ENCODE peak calls at places on chromosomes 4 and X, in four cellular contexts. S is WTC11, I is HepG2, A is K562. J is an unnamed sample.

GRCh38 chr4:181761130-181761529 is 482.1 kb upstream of the TENM3 start:
- DNase-seq in S (no peak), I (no peak), A (no peak), J (no peak)

GRCh38 chr4:2755821-2756690 is at the start of gene TNIP2:
- DNase-seq in S (peak), I (peak), A (peak), J (peak)

GRCh38 chr4:137310593-137311490 is 221.5 kb downstream of the PCDH18 start:
- DNase-seq in S (no peak), I (no peak), A (no peak), J (no peak)

GRCh38 chrX:1528186-1528883 is 8.7 kb downstream of the P2RY8 start:
- DNase-seq in S (no peak), I (no peak), A (no peak), J (no peak)

GRCh38 chr4:130141651-130142050 is 1045.7 kb downstream of the C4orf33 start:
- DNase-seq in S (no peak), I (no peak), A (no peak), J (no peak)

GRCh38 chr4:56296449-56296990 is 90.8 kb downstream of the AASDH start:
- DNase-seq in S (no peak), I (no peak), A (no peak), J (no peak)

GRCh38 chr4:82900016-82900334 is 560 bp upstream of the THAP9 start:
- DNase-seq in S (no peak), I (no peak), A (peak), J (no peak)

GRCh38 chrX:143632625-143633387 is 3.1 kb downstream of the SLITRK4 start:
- DNase-seq in S (no peak), I (no peak), A (no peak), J (no peak)

GRCh38 chr4:61427818-61428495 is 227.8 kb downstream of the ADGRL3 start:
- DNase-seq in S (no peak), I (no peak), A (no peak), J (no peak)

DNA sequence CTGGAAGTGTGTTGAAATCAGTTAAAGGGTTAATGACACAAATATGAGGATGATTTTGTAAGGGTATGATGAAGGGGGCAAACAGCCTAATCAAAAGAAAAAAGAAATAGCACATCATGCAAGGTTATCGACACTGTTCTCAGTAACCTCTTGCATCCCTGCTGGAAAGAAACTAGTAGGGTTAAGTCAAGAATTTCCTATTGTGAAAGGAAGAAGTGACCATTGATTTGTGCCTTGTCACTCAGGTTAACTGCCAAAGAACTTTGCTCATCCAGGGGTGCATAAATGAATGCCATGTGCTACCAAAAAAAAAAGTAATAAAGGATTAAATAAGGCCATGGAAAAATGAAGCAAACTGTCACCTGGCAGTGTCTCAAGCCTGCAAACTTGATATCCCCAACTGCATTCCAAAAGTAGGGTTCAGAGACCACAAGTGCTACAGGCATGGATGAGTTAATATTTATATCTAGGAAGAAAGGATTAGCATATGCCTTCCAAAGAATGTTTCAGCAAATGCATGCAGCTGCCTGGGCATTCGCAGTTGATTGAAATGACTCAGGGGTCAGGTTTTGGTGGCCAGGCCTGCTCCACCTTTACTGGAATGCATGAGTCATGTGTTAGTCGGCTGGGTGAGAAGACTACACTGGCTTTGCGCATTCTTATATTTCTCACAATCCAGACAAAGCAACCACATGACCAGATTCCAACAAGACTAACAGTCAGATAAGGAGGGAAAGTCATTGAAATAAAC is 78.4 kb upstream of the ATXN3L start:
- DNase-seq in S (no peak), I (peak), A (peak), J (no peak)
- TF ChIP-seq ELF4 in S (no peak), I (no peak), A (no peak), J (no peak)

DNA sequence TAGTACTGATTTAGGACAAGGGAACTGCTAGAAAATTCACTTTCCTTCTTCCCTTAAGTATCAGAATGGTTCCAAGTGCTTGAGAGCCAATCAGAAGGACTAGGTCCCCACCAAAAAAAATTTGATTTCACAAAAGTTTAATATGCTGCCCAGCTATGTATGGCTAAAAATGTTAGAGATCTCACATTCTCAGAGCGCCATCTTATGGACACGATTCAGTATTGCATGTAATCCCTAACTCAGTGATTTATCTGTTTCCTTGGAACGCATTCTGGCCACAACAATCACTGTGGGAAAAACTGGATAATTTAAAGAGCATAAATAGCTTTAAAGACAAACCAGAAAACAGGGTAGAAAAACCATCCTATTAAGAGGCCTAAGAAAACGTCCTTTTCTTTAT is 255.1 kb upstream of the GPC4 start:
- DNase-seq in S (no peak), I (no peak), A (peak), J (peak)
- TF ChIP-seq ELF4 in S (no peak), I (no peak), A (no peak), J (no peak)

GRCh38 chr4:37561196-37561802 is 124.9 kb downstream of the RELL1 start:
- DNase-seq in S (no peak), I (no peak), A (no peak), J (no peak)

DNA sequence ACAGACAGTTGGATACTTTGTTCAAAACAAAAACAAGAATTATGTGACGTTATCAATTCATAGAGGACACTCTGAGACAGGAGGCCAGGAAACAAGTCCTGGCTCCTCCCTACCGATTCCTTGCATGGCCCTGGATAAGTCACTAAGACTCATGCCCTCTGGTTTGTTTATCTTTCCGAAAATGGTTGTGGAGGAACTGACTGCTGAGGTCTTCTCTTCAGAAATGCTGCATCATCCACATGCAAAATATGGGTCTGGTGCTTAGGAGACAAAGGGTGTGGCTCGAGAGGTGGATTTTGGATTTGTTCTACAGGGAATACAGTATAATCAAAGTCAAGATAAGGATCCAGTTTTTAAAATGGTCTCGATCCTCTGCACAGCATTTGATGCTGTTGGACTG is 130.9 kb downstream of the RELL1 start:
- DNase-seq in S (no peak), I (no peak), A (no peak), J (no peak)
- TF ChIP-seq ELF4 in S (no peak), I (no peak), A (no peak), J (no peak)

GRCh38 chr4:100360211-100360610 is 157.6 kb downstream of the EMCN start:
- DNase-seq in S (no peak), I (no peak), A (no peak), J (no peak)
- TF ChIP-seq ELF4 in S (no peak), I (no peak), A (no peak), J (no peak)

DNA sequence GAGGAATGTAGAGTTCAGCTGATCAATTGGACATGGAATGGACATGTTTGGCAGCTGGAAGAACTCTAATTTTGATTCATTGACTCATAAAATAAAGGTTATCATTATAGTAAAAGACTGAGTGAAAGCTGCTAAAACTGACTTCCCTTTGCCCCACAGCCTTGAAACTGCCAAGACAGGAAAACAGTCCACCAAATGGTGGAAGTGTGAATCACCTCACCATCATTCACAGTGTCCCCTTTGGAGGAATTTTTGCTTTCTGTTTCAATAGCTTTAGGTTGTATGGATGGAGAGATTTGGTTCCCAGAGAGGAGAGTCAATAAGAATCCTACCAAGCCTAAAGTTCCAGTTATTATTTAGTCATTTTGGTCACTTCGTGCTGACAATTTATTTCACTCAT is 20.8 kb upstream of the FREM3 start:
- DNase-seq in S (no peak), I (no peak), A (no peak), J (no peak)
- TF ChIP-seq ELF4 in S (no peak), I (no peak), A (no peak), J (no peak)